ENCODE peak calls at places on chromosome 12, in six cellular contexts. S is OCI-LY7, J is AG04449, O is WTC11, M is RWPE1, W is HCT116. B is an unnamed sample.

GRCh38 chr12:22656376-22656775 is 31.4 kb downstream of the ETNK1 start:
- DNase-seq in J (no peak), O (no peak), M (no peak), W (no peak), S (no peak), B (no peak)

GRCh38 chr12:716506-716905 is 35.9 kb upstream of the WNK1 start:
- DNase-seq in O (no peak), J (no peak), M (no peak), W (no peak), S (peak), B (no peak)

GRCh38 chr12:95504140-95504539 is 30.2 kb downstream of the METAP2 start:
- DNase-seq in M (no peak), J (no peak), W (no peak), O (no peak), S (no peak), B (no peak)

GRCh38 chr12:106871477-106871876 is 84.2 kb upstream of the TMEM263 start:
- DNase-seq in O (no peak), M (peak), J (no peak), W (no peak), S (no peak), B (no peak)

GRCh38 chr12:71556881-71557280 is 106.8 kb downstream of the ZFC3H1 start:
- DNase-seq in W (peak), S (no peak), O (no peak), M (peak), J (peak), B (no peak)

GRCh38 chr12:124422142-124422569 is 127.3 kb downstream of the RFLNA start:
- DNase-seq in M (peak), O (no peak), S (no peak), W (no peak), J (no peak), B (no peak)

GRCh38 chr12:104494137-104494815 is 37.5 kb downstream of the CHST11 start:
- DNase-seq in M (no peak), W (no peak), O (no peak), S (no peak), J (no peak), B (no peak)

GRCh38 chr12:89129471-89129870 is 222.8 kb downstream of the DUSP6 start:
- DNase-seq in M (no peak), S (no peak), W (no peak), O (no peak), J (no peak), B (no peak)

GRCh38 chr12:6608592-6609311 is 1.6 kb upstream of the CHD4 start:
- DNase-seq in W (no peak), S (peak), M (no peak), O (no peak), J (no peak), B (no peak)

GRCh38 chr12:68733661-68734071 is 12.3 kb upstream of the SLC35E3 start:
- DNase-seq in J (peak), M (no peak), W (no peak), O (no peak), S (no peak), B (no peak)

GRCh38 chr12:34400423-34400881 is 378.2 kb downstream of the ALG10 start:
- DNase-seq in J (no peak), S (no peak), W (no peak), M (no peak), O (no peak), B (peak)

GRCh38 chr12:108985750-108986149 is 35.1 kb downstream of the SVOP start:
- DNase-seq in S (no peak), O (no peak), M (no peak), W (no peak), J (no peak), B (no peak)

GRCh38 chr12:63877693-63878092 is 33.2 kb downstream of the SRGAP1 start:
- DNase-seq in O (no peak), S (no peak), J (no peak), W (no peak), M (no peak), B (no peak)

GRCh38 chr12:12985817-12986408 is 14.2 kb downstream of the HEBP1 start:
- DNase-seq in O (peak), S (no peak), W (peak), J (no peak), M (no peak), B (no peak)

GRCh38 chr12:120466560-120467315 is 2.8 kb downstream of the SRSF9 start:
- DNase-seq in J (no peak), S (peak), W (peak), O (peak), M (no peak), B (no peak)

GRCh38 chr12:115923851-115924250 is 353.6 kb downstream of the MED13L start:
- DNase-seq in J (no peak), O (no peak), S (no peak), W (no peak), M (no peak), B (no peak)

GRCh38 chr12:54526800-54527630 is 22.4 kb upstream of the PDE1B start:
- DNase-seq in W (peak), O (peak), J (no peak), S (peak), M (peak), B (no peak)

GRCh38 chr12:11958216-11959091 is 112.3 kb upstream of the BCL2L14 start:
- DNase-seq in W (no peak), S (no peak), O (no peak), M (peak), J (peak), B (no peak)

GRCh38 chr12:108305520-108305919 is 33.6 kb downstream of the CMKLR1 start:
- DNase-seq in J (peak), W (no peak), O (no peak), S (no peak), M (peak), B (no peak)

GRCh38 chr12:70549340-70550179 is 87.7 kb downstream of the PTPRB start:
- DNase-seq in W (no peak), S (no peak), O (no peak), J (no peak), M (peak), B (no peak)

GRCh38 chr12:43338848-43339526 is 213.0 kb downstream of the ADAMTS20 start:
- DNase-seq in W (peak), O (no peak), J (no peak), S (no peak), M (peak), B (no peak)

GRCh38 chr12:125245601-125246345 is 180.5 kb downstream of the AACS start:
- DNase-seq in S (no peak), J (no peak), W (no peak), M (no peak), O (no peak), B (no peak)

GRCh38 chr12:106106892-106107291 is 31.9 kb downstream of the NUAK1 start:
- DNase-seq in S (no peak), W (no peak), J (no peak), M (peak), O (no peak), B (no peak)

GRCh38 chr12:83473408-83474095 is 786.8 kb downstream of the TMTC2 start:
- DNase-seq in O (no peak), S (no peak), J (no peak), W (no peak), M (no peak), B (no peak)

GRCh38 chr12:103620395-103620794 is 33.3 kb downstream of the STAB2 start:
- DNase-seq in M (no peak), O (no peak), S (no peak), J (no peak), W (no peak), B (no peak)

GRCh38 chr12:62776575-62776974 is 158.4 kb downstream of the PPM1H start:
- DNase-seq in W (no peak), J (no peak), M (no peak), O (no peak), S (no peak), B (no peak)

GRCh38 chr12:92133166-92133565 is 12.5 kb downstream of the BTG1 start:
- DNase-seq in O (no peak), J (no peak), W (no peak), S (no peak), M (no peak), B (no peak)

GRCh38 chr12:55974308-55974724 is 438 bp downstream of the RAB5B start:
- DNase-seq in J (no peak), O (peak), S (peak), W (no peak), M (peak), B (peak)

GRCh38 chr12:7542046-7542445 is 38.5 kb upstream of the CD163 start:
- DNase-seq in O (no peak), M (no peak), S (peak), J (no peak), W (no peak), B (no peak)

GRCh38 chr12:119340604-119341003 is 6.1 kb downstream of the CCDC60 start:
- DNase-seq in W (no peak), J (no peak), M (no peak), O (no peak), S (no peak), B (no peak)

GRCh38 chr12:127263621-127264020 is 1003.3 kb upstream of the TMEM132C start:
- DNase-seq in S (no peak), O (no peak), J (no peak), W (no peak), M (no peak), B (no peak)

GRCh38 chr12:93311827-93312226 is 65.9 kb upstream of the NUDT4 start:
- DNase-seq in J (no peak), W (no peak), M (no peak), S (no peak), O (no peak), B (no peak)

GRCh38 chr12:3389911-3390310 is 101.1 kb upstream of the PRMT8 start:
- DNase-seq in M (no peak), J (no peak), O (no peak), S (no peak), W (no peak), B (no peak)

GRCh38 chr12:118743896-118744700 is 237.2 kb upstream of the SRRM4 start:
- DNase-seq in O (no peak), W (no peak), M (no peak), S (no peak), J (no peak), B (no peak)

GRCh38 chr12:46483572-46484395 is 111.2 kb upstream of the SLC38A2 start:
- DNase-seq in O (no peak), M (no peak), S (no peak), W (no peak), J (no peak), B (no peak)

GRCh38 chr12:6791931-6792520 is 2.7 kb downstream of the CD4 start:
- DNase-seq in J (no peak), W (no peak), O (no peak), M (no peak), S (no peak), B (no peak)

GRCh38 chr12:43847427-43847826 is 11.5 kb downstream of the TMEM117 start:
- DNase-seq in M (peak), S (no peak), W (no peak), O (no peak), J (no peak), B (no peak)

GRCh38 chr12:114920828-114921579 is 237.0 kb upstream of the TBX3 start:
- DNase-seq in J (no peak), S (no peak), O (no peak), W (no peak), M (no peak), B (no peak)

GRCh38 chr12:118055144-118055557 is 5.8 kb downstream of the WSB2 start:
- DNase-seq in O (peak), W (no peak), J (no peak), S (peak), M (no peak), B (peak)

GRCh38 chr12:88544991-88545684 is 35.1 kb downstream of the KITLG start:
- DNase-seq in W (no peak), J (no peak), O (no peak), M (no peak), S (no peak), B (no peak)

DNA sequence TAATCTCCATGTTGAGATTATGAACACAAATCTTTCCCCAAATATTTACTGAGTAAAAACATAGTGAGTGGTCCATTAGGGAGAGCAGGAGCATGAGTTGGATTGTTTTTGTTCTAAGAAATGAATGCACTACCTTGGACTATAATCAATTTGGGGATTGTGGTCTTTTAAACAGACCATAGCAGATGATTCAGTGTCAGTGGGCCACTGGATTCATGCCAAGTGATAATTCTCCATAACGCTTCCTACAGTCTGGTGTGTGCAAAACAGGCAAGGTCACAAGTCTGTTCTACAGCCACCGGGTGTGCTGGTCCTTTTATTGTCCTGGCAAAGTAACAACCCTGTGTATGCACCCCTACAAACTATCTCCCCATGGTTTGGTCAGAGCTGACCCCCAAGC is 266.3 kb downstream of the APAF1 start:
- DNase-seq in J (no peak), M (no peak), S (no peak), W (no peak), O (no peak), B (no peak)
- TF ChIP-seq CTCF in J (no peak), M (no peak), S (no peak), W (no peak), O (no peak), B (no peak)

GRCh38 chr12:27304856-27305255 is 27.8 kb upstream of the BMAL2 start:
- DNase-seq in S (no peak), W (no peak), M (no peak), J (no peak), O (no peak), B (no peak)

GRCh38 chr12:27303139-27304111 is 29.2 kb upstream of the BMAL2 start:
- DNase-seq in S (no peak), O (no peak), J (no peak), W (no peak), M (no peak), B (no peak)

GRCh38 chr12:27309995-27310315 is 22.7 kb upstream of the BMAL2 start:
- DNase-seq in O (no peak), M (no peak), W (no peak), S (no peak), J (no peak), B (no peak)

GRCh38 chr12:27309293-27309994 is 23.2 kb upstream of the BMAL2 start:
- DNase-seq in W (no peak), M (no peak), O (no peak), S (no peak), J (no peak), B (no peak)

DNA sequence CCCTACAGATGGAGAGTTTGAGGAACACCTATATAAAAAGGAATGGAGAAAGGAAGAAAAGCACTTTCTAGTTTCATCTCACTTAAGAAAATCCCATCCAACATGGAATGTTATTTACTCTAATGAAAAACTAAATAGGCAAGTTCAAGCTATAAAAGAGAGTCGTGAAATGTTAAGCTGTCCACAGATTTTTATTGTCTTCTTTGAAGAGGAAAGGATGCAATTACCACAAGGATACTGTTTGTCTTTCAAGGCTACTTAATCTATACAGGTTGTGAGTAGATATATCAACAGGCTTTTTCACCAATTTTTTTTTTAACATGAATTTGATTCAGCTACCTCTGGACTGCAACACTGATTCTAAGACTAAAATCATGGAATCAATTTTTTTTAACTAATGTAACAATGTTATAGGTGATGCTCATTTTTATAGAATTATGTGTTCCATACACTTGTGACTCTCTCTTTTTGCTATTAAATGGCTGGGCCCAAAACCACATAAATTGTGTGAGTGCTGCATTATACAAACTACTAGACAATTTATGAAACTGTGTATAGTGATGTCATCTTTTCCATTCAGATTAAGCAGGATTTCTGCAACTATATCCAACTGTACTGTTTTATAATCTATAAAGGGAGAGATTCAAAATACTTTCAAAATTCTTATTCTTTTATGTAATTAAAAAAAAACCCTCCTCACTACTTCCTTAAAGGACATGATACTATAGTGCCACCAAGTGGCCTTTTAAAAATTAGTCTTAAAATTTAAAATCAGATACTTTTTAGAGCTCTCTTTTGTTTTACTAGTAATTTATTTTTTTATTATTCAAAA is 26.7 kb upstream of the BMAL2 start:
- DNase-seq in W (peak), J (no peak), S (peak), O (no peak), M (peak), B (peak)
- TF ChIP-seq CTCF in W (no peak), J (peak), S (peak), O (no peak), M (peak), B (peak)

DNA sequence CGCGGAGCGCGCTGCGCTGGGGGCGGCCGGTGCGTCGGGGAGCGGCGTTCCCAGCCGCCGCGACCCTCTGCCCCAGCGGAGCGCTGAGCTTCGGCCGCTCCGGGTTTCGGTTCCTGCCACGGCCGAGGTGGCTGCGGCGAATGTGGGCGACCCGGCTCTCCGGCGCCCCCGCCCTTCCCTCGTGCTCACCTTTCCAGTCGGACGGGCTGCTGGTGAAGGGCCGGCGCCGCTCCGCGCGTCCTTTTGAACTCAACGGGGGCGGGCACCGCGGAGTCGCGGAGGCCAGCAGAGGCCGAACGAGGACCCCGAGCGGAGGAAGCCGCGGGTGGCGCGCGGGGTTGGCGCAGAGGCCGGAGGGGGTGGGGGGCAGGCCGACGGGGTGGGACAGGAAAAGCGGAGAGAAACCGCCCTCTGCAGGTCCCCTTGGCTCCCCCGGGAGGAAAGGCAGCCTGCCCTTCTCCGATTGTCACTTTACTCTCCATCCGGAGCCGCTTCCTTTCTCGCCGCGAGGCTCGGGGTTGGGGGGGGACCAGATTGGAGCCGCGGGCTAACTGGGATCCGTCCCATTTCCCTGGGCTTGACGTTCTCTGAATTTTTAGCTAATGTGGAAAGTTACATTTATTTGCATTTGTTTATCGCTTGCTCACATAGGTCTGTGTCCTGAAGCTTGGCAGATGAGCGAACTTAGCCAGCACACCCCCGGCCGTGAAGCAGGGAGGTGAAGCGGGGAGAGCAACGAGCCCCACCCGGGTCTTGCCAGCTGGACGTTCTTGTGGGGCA is at the start of gene SMAGP:
- DNase-seq in O (peak), J (no peak), M (peak), S (peak), W (no peak), B (peak)
- TF ChIP-seq CTCF in O (no peak), J (no peak), M (no peak), S (no peak), W (no peak), B (peak)

DNA sequence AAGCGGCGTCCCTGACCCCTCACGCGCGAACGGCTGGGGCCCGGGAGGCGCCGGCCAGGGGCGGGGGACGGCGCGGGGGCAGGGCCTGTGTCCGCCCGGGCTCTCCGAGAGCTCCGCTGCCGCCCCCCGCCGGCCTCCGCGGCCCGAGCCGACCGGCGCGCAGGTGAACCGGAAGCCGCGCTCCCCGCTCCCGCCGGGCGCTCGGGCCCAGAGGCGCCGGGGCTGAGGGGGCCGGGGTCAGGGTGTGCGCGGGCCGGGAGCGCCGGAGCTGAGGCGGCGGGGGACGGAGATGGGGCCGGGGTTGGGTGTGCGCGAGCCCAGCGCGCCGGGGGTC is 403 bp downstream of the HIP1R start:
- DNase-seq in J (no peak), M (no peak), O (peak), W (no peak), S (peak), B (peak)
- TF ChIP-seq CTCF in J (no peak), M (no peak), O (no peak), W (no peak), S (no peak), B (peak)

DNA sequence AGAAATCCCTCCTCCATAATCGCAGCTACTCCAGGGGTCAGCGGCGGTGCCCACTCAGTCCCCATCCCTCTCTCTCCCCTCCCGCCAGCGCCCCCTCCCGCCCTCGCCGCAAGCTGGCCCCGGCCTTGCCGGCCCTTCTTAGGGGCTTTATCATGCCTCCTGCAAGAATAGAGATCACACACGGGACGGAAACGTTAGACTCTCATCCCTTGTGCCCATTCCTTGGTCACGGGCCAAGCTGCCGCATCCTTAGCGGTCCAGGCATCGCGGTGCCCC is 681 bp upstream of the COX14 start:
- DNase-seq in J (no peak), M (no peak), W (no peak), O (no peak), S (no peak), B (no peak)
- TF ChIP-seq CTCF in J (no peak), M (no peak), W (no peak), O (no peak), S (no peak), B (no peak)

DNA sequence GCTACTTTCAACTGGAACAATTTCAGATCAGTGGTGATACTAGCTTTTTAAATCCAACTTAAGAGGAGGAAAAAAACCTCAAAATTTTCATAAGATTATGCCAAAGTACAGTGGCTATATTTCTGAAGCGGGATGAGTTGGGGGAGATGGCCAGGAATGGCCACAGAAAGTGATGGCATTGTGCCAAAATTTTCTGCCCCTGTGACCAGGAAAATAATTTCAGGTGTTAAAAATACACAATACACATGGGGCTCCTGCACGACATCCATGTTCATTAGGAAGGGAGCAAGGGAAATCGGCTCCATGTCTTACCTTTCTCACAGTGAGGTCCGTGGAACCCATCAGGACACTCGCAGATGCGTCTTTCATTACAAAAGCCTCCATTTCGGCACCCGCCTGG is 53.7 kb downstream of the WIF1 start:
- DNase-seq in J (no peak), W (no peak), O (no peak), S (no peak), M (no peak), B (no peak)
- TF ChIP-seq CTCF in J (no peak), W (no peak), O (no peak), S (no peak), M (no peak), B (no peak)

GRCh38 chr12:38664661-38665269 is 240.6 kb downstream of the CPNE8 start:
- DNase-seq in S (peak), M (peak), W (peak), O (peak), J (no peak), B (no peak)
- TF ChIP-seq CTCF in S (peak), M (peak), W (peak), O (no peak), J (no peak), B (peak)

B was measured in GM13977.